ENCODE peak calls at places on chromosome 17, in five cellular contexts. S is neuronal stem cell, R is T-cell, G is C1 segment of cervical spinal cord, K is ACHN. B is an unnamed sample.
A peak's percentile ranks its signal among the peaks of the same experiment; 100 is the strongest.

GRCh38 chr17:29246638-29247037 is at the start of gene CRYBA1:
- DNase-seq in R (no peak), K (no peak), S (peak; percentile 51), G (no peak), B (peak; percentile 79)

GRCh38 chr17:52106638-52107261 is 51.8 kb downstream of the CA10 start:
- DNase-seq in S (peak; percentile 44), R (no peak), G (peak; percentile 22), K (peak; percentile 48), B (no peak)

GRCh38 chr17:59771093-59771492 is 63.6 kb downstream of the VMP1 start:
- DNase-seq in K (no peak), S (no peak), R (no peak), G (no peak), B (no peak)

GRCh38 chr17:57408064-57408811 is 151.9 kb downstream of the MSI2 start:
- DNase-seq in G (no peak), R (peak; percentile 2), K (no peak), S (no peak), B (no peak)

GRCh38 chr17:50129946-50130777 is at the start of gene SAMD14:
- DNase-seq in S (no peak), K (peak; percentile 39), R (no peak), G (peak; percentile 29), B (no peak)

GRCh38 chr17:61619493-61619892 is 28.5 kb upstream of the NACA2 start:
- DNase-seq in K (peak; percentile 13), S (no peak), R (no peak), G (no peak), B (no peak)

GRCh38 chr17:66548158-66548557 is 245.7 kb downstream of the PRKCA start:
- DNase-seq in K (no peak), G (no peak), S (no peak), R (no peak), B (no peak)

GRCh38 chr17:72656114-72656763 is 436.2 kb downstream of the SLC39A11 start:
- DNase-seq in K (no peak), S (no peak), R (no peak), G (no peak), B (no peak)

GRCh38 chr17:2082003-2082862 is 27.3 kb downstream of the HIC1 start:
- DNase-seq in K (no peak), G (no peak), R (no peak), S (no peak), B (no peak)

GRCh38 chr17:14428640-14429029 is 127.8 kb downstream of the HS3ST3B1 start:
- DNase-seq in S (no peak), K (no peak), R (no peak), G (no peak), B (no peak)

GRCh38 chr17:44279586-44280344 is 11.8 kb upstream of the SLC4A1 start:
- DNase-seq in K (peak; percentile 93), R (no peak), G (peak; percentile 58), S (no peak), B (no peak)

GRCh38 chr17:21397341-21398050 is 21.3 kb downstream of the KCNJ12 start:
- DNase-seq in S (no peak), G (peak; percentile 43), K (no peak), R (no peak), B (no peak)

GRCh38 chr17:2192367-2193028 is 111.1 kb downstream of the SMG6 start:
- DNase-seq in K (peak; percentile 94), G (no peak), S (no peak), R (peak; percentile 53), B (no peak)

GRCh38 chr17:80124351-80124981 is 22.5 kb downstream of the EIF4A3 start:
- DNase-seq in G (no peak), S (peak; percentile 36), R (no peak), K (no peak), B (peak; percentile 83)

GRCh38 chr17:81414751-81415516 is 19.7 kb downstream of the BAHCC1 start:
- DNase-seq in G (no peak), S (no peak), R (no peak), K (no peak), B (no peak)

GRCh38 chr17:50367401-50367800 is 5.6 kb downstream of the MRPL27 start:
- DNase-seq in K (no peak), R (no peak), S (no peak), G (no peak), B (no peak)

GRCh38 chr17:43860077-43860725 is 13.2 kb downstream of the CD300LG start:
- DNase-seq in S (no peak), G (no peak), R (no peak), K (no peak), B (peak; percentile 17)

GRCh38 chr17:7703584-7704574 is 1.1 kb upstream of the EFNB3 start:
- DNase-seq in G (peak; percentile 29), K (peak; percentile 33), R (no peak), S (peak; percentile 85), B (peak; percentile 91)

GRCh38 chr17:50792132-50792531 is 24.8 kb upstream of the ANKRD40CL start:
- DNase-seq in S (no peak), K (no peak), G (no peak), R (no peak), B (no peak)

GRCh38 chr17:39740357-39741111 is 2.8 kb downstream of the GRB7 start:
- DNase-seq in K (peak; percentile 53), G (no peak), R (no peak), S (no peak), B (no peak)

GRCh38 chr17:55576237-55576998 is 65.2 kb upstream of the SMIM36 start:
- DNase-seq in R (no peak), S (no peak), G (no peak), K (no peak), B (no peak)

B was measured in ecto neural progenitor cell.